ENCODE peak calls at places on chromosomes 16 and 17, in six cellular contexts. One of them, this sample, is unnamed.

GRCh38 chr16:49811630-49812334 is 44.1 kb downstream of the ZNF423 start:
- DNase-seq in neuronal stem cell: no peak
- DNase-seq in IMR-90: no peak
- DNase-seq in H1: no peak
- DNase-seq in H9: no peak
- DNase-seq in trophoblast cell: no peak
- DNase-seq in this sample: peak; percentile 29

GRCh38 chr17:17060930-17061329 is 18.7 kb downstream of the MPRIP start:
- DNase-seq in neuronal stem cell: no peak
- DNase-seq in IMR-90: no peak
- DNase-seq in H1: no peak
- DNase-seq in H9: peak; percentile 24
- DNase-seq in trophoblast cell: no peak
- DNase-seq in this sample: no peak

GRCh38 chr16:76748698-76749097 is 442.3 kb upstream of the MON1B start:
- DNase-seq in neuronal stem cell: no peak
- DNase-seq in IMR-90: no peak
- DNase-seq in H1: no peak
- DNase-seq in H9: no peak
- DNase-seq in trophoblast cell: no peak
- DNase-seq in this sample: no peak

GRCh38 chr16:68985268-68985667 is 120.2 kb upstream of the HAS3 start:
- DNase-seq in neuronal stem cell: no peak
- DNase-seq in IMR-90: peak; percentile 46
- DNase-seq in H1: no peak
- DNase-seq in H9: no peak
- DNase-seq in trophoblast cell: no peak
- DNase-seq in this sample: no peak

GRCh38 chr16:53945996-53946395 is 242.0 kb downstream of the FTO start:
- DNase-seq in neuronal stem cell: peak; percentile 50
- DNase-seq in IMR-90: peak; percentile 64
- DNase-seq in H1: no peak
- DNase-seq in H9: no peak
- DNase-seq in trophoblast cell: peak; percentile 62
- DNase-seq in this sample: peak; percentile 68

GRCh38 chr17:2050871-2051387 is 4.0 kb upstream of the HIC1 start:
- DNase-seq in neuronal stem cell: no peak
- DNase-seq in IMR-90: peak; percentile 65
- DNase-seq in H1: peak; percentile 55
- DNase-seq in H9: peak; percentile 63
- DNase-seq in trophoblast cell: peak; percentile 85
- DNase-seq in this sample: peak; percentile 83

GRCh38 chr17:54860617-54861468 is 39.8 kb upstream of the TOM1L1 start:
- DNase-seq in neuronal stem cell: no peak
- DNase-seq in IMR-90: no peak
- DNase-seq in H1: no peak
- DNase-seq in H9: no peak
- DNase-seq in trophoblast cell: no peak
- DNase-seq in this sample: no peak

GRCh38 chr17:74592087-74592990 is at the start of gene CD300LD:
- DNase-seq in neuronal stem cell: no peak
- DNase-seq in IMR-90: no peak
- DNase-seq in H1: no peak
- DNase-seq in H9: no peak
- DNase-seq in trophoblast cell: no peak
- DNase-seq in this sample: no peak

GRCh38 chr17:16250635-16251034 is 33.6 kb downstream of the PIGL start:
- DNase-seq in neuronal stem cell: no peak
- DNase-seq in IMR-90: peak; percentile 60
- DNase-seq in H1: no peak
- DNase-seq in H9: no peak
- DNase-seq in trophoblast cell: peak; percentile 3
- DNase-seq in this sample: peak; percentile 53

GRCh38 chr17:59378621-59379194 is 47.3 kb downstream of the YPEL2 start:
- DNase-seq in neuronal stem cell: no peak
- DNase-seq in IMR-90: peak; percentile 82
- DNase-seq in H1: no peak
- DNase-seq in H9: no peak
- DNase-seq in trophoblast cell: peak; percentile 74
- DNase-seq in this sample: peak; percentile 82

GRCh38 chr17:55273579-55274370 is 9.0 kb downstream of the HLF start:
- DNase-seq in neuronal stem cell: no peak
- DNase-seq in IMR-90: no peak
- DNase-seq in H1: no peak
- DNase-seq in H9: no peak
- DNase-seq in trophoblast cell: no peak
- DNase-seq in this sample: no peak

GRCh38 chr17:78921437-78921971 is 3.7 kb downstream of the TIMP2 start:
- DNase-seq in neuronal stem cell: no peak
- DNase-seq in IMR-90: no peak
- DNase-seq in H1: no peak
- DNase-seq in H9: no peak
- DNase-seq in trophoblast cell: no peak
- DNase-seq in this sample: no peak

GRCh38 chr17:43874293-43874692 is 27.3 kb downstream of the CD300LG start:
- DNase-seq in neuronal stem cell: no peak
- DNase-seq in IMR-90: no peak
- DNase-seq in H1: no peak
- DNase-seq in H9: no peak
- DNase-seq in trophoblast cell: peak; percentile 81
- DNase-seq in this sample: no peak

DNA sequence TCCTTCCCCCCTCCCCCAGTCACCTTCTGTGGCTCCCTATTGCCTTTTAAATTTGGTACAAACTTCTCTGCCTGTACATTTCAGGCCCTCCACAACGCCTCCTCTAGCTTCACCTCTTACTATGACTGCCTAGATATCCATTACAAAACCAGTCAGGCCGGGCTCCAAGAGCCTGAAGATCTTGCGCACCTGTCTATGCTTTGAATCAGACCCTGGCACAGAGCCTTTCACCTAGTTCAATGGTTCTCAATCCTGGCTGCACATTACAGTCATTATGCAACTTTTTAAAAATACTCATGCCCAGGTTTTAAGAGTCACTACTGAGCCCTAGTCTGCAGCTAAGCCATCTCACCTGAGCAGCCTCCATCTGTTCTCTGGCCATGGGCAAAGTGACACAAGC is 1.6 kb upstream of the GAS7 start:
- DNase-seq in neuronal stem cell: no peak
- DNase-seq in IMR-90: no peak
- DNase-seq in H1: no peak
- DNase-seq in H9: no peak
- DNase-seq in trophoblast cell: peak; percentile 90
- DNase-seq in this sample: no peak
- H2BK120ac ChIP-seq in neuronal stem cell: no peak overlapping the region
- H2BK120ac ChIP-seq in IMR-90: no peak overlapping the region
- H2BK120ac ChIP-seq in H1: no peak overlapping the region
- H2BK120ac ChIP-seq in H9: no peak overlapping the region
- H2BK120ac ChIP-seq in trophoblast cell: no peak overlapping the region
- H2BK120ac ChIP-seq in this sample: no peak overlapping the region

DNA sequence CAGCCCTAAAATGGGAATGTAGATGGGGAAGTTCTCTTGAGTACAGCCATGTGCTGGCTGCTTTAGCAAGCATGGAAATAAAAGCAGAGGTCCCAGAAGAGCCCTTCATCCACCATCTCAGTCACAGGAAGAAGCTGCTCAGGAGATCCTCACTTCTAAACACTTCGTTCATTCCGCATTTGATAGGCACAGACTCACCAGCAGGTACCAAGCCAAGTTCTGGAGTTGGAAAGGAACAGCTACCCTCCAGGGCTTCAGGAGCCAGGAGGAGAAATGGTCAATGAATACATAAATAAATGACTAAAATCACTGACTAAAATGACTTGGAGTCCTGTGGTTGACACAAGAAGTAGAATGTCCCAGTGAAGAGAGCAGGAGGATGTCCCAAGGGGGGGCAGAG is 21.6 kb downstream of the AXIN2 start:
- DNase-seq in neuronal stem cell: no peak
- DNase-seq in IMR-90: no peak
- DNase-seq in H1: no peak
- DNase-seq in H9: no peak
- DNase-seq in trophoblast cell: no peak
- DNase-seq in this sample: no peak
- H3K23ac ChIP-seq in neuronal stem cell: no peak overlapping the region
- H3K23ac ChIP-seq in IMR-90: no peak overlapping the region
- H3K23ac ChIP-seq in H1: no peak overlapping the region
- H3K23ac ChIP-seq in H9: no peak overlapping the region
- H3K23ac ChIP-seq in trophoblast cell: no peak overlapping the region
- H3K23ac ChIP-seq in this sample: no peak overlapping the region

DNA sequence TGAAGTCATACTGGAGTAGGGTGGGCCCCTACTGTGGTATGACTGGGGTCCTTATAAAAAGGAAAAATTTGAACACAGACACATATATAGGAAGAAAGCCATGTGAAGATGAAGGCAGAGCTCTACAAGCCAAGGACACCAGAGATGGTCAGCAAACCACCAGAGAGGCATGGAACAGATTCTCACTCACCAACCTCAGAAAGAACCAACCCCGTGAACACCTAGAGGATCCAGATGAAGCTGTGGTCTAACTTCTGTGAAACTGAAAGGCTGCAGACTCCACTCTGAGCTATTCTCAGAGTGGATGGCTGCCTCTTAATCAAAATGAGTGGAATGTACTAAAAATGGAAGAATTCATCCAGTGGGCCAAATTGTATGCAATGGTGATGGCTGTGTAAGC is 149.6 kb downstream of the ABCA8 start:
- DNase-seq in neuronal stem cell: no peak
- DNase-seq in IMR-90: no peak
- DNase-seq in H1: no peak
- DNase-seq in H9: no peak
- DNase-seq in trophoblast cell: no peak
- DNase-seq in this sample: no peak
- H4K91ac ChIP-seq in neuronal stem cell: no peak overlapping the region
- H4K91ac ChIP-seq in IMR-90: no peak overlapping the region
- H4K91ac ChIP-seq in H1: no peak overlapping the region
- H4K91ac ChIP-seq in H9: no peak overlapping the region
- H4K91ac ChIP-seq in trophoblast cell: no peak overlapping the region
- H4K91ac ChIP-seq in this sample: no peak overlapping the region

GRCh38 chr17:38750044-38750311 is 1.8 kb upstream of the PCGF2 start:
- DNase-seq in neuronal stem cell: no peak
- DNase-seq in IMR-90: no peak
- DNase-seq in H1: no peak
- DNase-seq in H9: no peak
- DNase-seq in trophoblast cell: no peak
- DNase-seq in this sample: no peak
- H2BK120ac ChIP-seq in neuronal stem cell: no peak overlapping the region
- H2BK120ac ChIP-seq in IMR-90: no peak overlapping the region
- H2BK120ac ChIP-seq in H1: no peak overlapping the region
- H2BK120ac ChIP-seq in H9: no peak overlapping the region
- H2BK120ac ChIP-seq in trophoblast cell: peak overlapping the region; percentile 0
- H2BK120ac ChIP-seq in this sample: no peak overlapping the region

GRCh38 chr16:75244225-75244792 is 7.1 kb downstream of the BCAR1 start:
- DNase-seq in neuronal stem cell: no peak
- DNase-seq in IMR-90: peak; percentile 72
- DNase-seq in H1: no peak
- DNase-seq in H9: no peak
- DNase-seq in trophoblast cell: no peak
- DNase-seq in this sample: peak; percentile 74
- H3K23ac ChIP-seq in neuronal stem cell: no peak overlapping the region
- H3K23ac ChIP-seq in IMR-90: peak overlapping the region; percentile 99
- H3K23ac ChIP-seq in H1: no peak overlapping the region
- H3K23ac ChIP-seq in H9: no peak overlapping the region
- H3K23ac ChIP-seq in trophoblast cell: no peak overlapping the region
- H3K23ac ChIP-seq in this sample: peak overlapping the region; percentile 8

GRCh38 chr16:57555831-57556230 is 13.4 kb downstream of the ADGRG5 start:
- DNase-seq in neuronal stem cell: no peak
- DNase-seq in IMR-90: no peak
- DNase-seq in H1: no peak
- DNase-seq in H9: no peak
- DNase-seq in trophoblast cell: no peak
- DNase-seq in this sample: no peak
- H4K91ac ChIP-seq in neuronal stem cell: no peak overlapping the region
- H4K91ac ChIP-seq in IMR-90: no peak overlapping the region
- H4K91ac ChIP-seq in H1: no peak overlapping the region
- H4K91ac ChIP-seq in H9: no peak overlapping the region
- H4K91ac ChIP-seq in trophoblast cell: no peak overlapping the region
- H4K91ac ChIP-seq in this sample: no peak overlapping the region

GRCh38 chr17:57849874-57850754 is at the start of gene MRPS23:
- DNase-seq in neuronal stem cell: peak; percentile 95
- DNase-seq in IMR-90: peak; percentile 99
- DNase-seq in H1: peak; percentile 90
- DNase-seq in H9: peak; percentile 100
- DNase-seq in trophoblast cell: peak; percentile 99
- DNase-seq in this sample: peak; percentile 99
- H2BK120ac ChIP-seq in neuronal stem cell: no peak within 1 kb of the TSS
- H2BK120ac ChIP-seq in IMR-90: peak within 1 kb of the TSS; percentile 52
- H2BK120ac ChIP-seq in H1: no peak within 1 kb of the TSS
- H2BK120ac ChIP-seq in H9: no peak within 1 kb of the TSS
- H2BK120ac ChIP-seq in trophoblast cell: peak within 1 kb of the TSS; percentile 55
- H2BK120ac ChIP-seq in this sample: no peak within 1 kb of the TSS

This sample was measured in mesenchymal stem cell.